ENCODE peak calls at places on chromosome 20, in five cellular contexts. One of them, this sample, is unnamed.

GRCh38 chr20:53494753-53495152 is 98.9 kb downstream of the ZNF217 start:
- DNase-seq in colonic mucosa: no peak
- DNase-seq in heart right ventricle: no peak
- DNase-seq in CD4-positive, alpha-beta memory T cell: no peak
- DNase-seq in fibroblast of lung: no peak
- DNase-seq in this sample: no peak

GRCh38 chr20:25525857-25526256 is 59.5 kb downstream of the NINL start:
- DNase-seq in colonic mucosa: no peak
- DNase-seq in heart right ventricle: no peak
- DNase-seq in CD4-positive, alpha-beta memory T cell: no peak
- DNase-seq in fibroblast of lung: peak
- DNase-seq in this sample: no peak

GRCh38 chr20:3749689-3750639 is 17.5 kb downstream of the HSPA12B start:
- DNase-seq in heart right ventricle: no peak
- DNase-seq in fibroblast of lung: peak
- DNase-seq in colonic mucosa: no peak
- DNase-seq in CD4-positive, alpha-beta memory T cell: no peak
- DNase-seq in this sample: no peak

GRCh38 chr20:46199198-46199597 is 81.1 kb downstream of the CD40 start:
- DNase-seq in heart right ventricle: no peak
- DNase-seq in colonic mucosa: no peak
- DNase-seq in CD4-positive, alpha-beta memory T cell: no peak
- DNase-seq in fibroblast of lung: no peak
- DNase-seq in this sample: no peak

GRCh38 chr20:58709013-58709702 is 16.6 kb downstream of the NPEPL1 start:
- DNase-seq in heart right ventricle: no peak
- DNase-seq in fibroblast of lung: no peak
- DNase-seq in colonic mucosa: peak
- DNase-seq in CD4-positive, alpha-beta memory T cell: no peak
- DNase-seq in this sample: no peak

GRCh38 chr20:45911486-45912343 is at the start of gene PLTP:
- DNase-seq in CD4-positive, alpha-beta memory T cell: peak
- DNase-seq in fibroblast of lung: peak
- DNase-seq in heart right ventricle: peak
- DNase-seq in colonic mucosa: peak
- DNase-seq in this sample: peak

GRCh38 chr20:2741463-2741862 is 48.9 kb downstream of the EBF4 start:
- DNase-seq in colonic mucosa: no peak
- DNase-seq in heart right ventricle: no peak
- DNase-seq in fibroblast of lung: no peak
- DNase-seq in CD4-positive, alpha-beta memory T cell: peak
- DNase-seq in this sample: no peak

GRCh38 chr20:25278636-25279361 is 30.9 kb downstream of the PYGB start:
- DNase-seq in CD4-positive, alpha-beta memory T cell: no peak
- DNase-seq in heart right ventricle: no peak
- DNase-seq in fibroblast of lung: no peak
- DNase-seq in colonic mucosa: no peak
- DNase-seq in this sample: no peak

GRCh38 chr20:62489186-62489939 is 13.6 kb upstream of the GATA5 start:
- DNase-seq in heart right ventricle: no peak
- DNase-seq in fibroblast of lung: peak
- DNase-seq in colonic mucosa: no peak
- DNase-seq in CD4-positive, alpha-beta memory T cell: no peak
- DNase-seq in this sample: no peak

DNA sequence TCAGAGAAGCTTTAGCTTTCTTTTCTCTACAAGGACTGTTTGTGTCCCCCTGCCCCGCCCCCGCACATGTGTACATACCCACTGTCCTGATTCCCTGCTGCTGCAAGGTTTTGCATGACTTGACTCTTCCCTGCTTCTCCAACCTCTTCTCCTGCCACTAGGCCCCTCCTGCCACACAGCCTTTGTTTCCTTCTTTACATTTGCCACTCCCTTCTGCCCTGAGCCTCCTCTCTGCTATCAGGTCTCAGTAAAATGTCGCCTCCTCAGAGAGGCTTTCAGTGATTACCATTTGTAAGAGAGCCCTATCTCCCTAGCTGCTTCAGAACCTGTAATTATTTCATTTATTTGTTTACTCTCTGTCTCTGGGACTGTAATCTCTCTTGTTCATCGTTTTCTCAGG is 56.4 kb upstream of the VSTM2L start:
- DNase-seq in colonic mucosa: no peak
- DNase-seq in fibroblast of lung: no peak
- DNase-seq in heart right ventricle: no peak
- DNase-seq in CD4-positive, alpha-beta memory T cell: no peak
- DNase-seq in this sample: no peak
- H3K27ac ChIP-seq in colonic mucosa: no peak
- H3K27ac ChIP-seq in fibroblast of lung: no peak
- H3K27ac ChIP-seq in heart right ventricle: no peak
- H3K27ac ChIP-seq in CD4-positive, alpha-beta memory T cell: no peak
- H3K27ac ChIP-seq in this sample: no peak

DNA sequence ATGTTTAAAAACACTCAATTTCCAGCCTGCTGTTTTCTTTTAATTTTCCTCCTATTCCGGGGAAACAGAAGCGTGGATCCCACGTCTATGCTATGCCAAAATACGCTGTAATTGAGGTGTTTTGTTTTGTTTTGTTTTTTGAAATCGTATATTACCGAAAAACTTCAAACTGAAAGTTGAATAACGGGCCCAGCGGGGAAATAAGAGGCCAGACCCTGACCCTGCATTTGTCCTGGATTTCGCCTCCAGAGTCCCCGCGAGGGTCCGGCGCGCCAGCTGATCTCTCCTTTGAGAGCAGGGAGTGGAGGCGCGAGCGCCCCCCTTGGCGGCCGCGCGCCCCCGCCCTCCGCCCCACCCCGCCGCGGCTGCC is 335 bp upstream of the BMP2 start:
- DNase-seq in colonic mucosa: no peak
- DNase-seq in heart right ventricle: no peak
- DNase-seq in fibroblast of lung: no peak
- DNase-seq in CD4-positive, alpha-beta memory T cell: no peak
- DNase-seq in this sample: no peak
- H3K27ac ChIP-seq in colonic mucosa: peak
- H3K27ac ChIP-seq in heart right ventricle: peak
- H3K27ac ChIP-seq in fibroblast of lung: no peak
- H3K27ac ChIP-seq in CD4-positive, alpha-beta memory T cell: no peak
- H3K27ac ChIP-seq in this sample: no peak

GRCh38 chr20:14859627-14860026 is 522.2 kb upstream of the FLRT3 start:
- DNase-seq in fibroblast of lung: no peak
- DNase-seq in colonic mucosa: no peak
- DNase-seq in heart right ventricle: no peak
- DNase-seq in CD4-positive, alpha-beta memory T cell: no peak
- DNase-seq in this sample: no peak
- H3K27ac ChIP-seq in fibroblast of lung: no peak
- H3K27ac ChIP-seq in colonic mucosa: no peak
- H3K27ac ChIP-seq in heart right ventricle: no peak
- H3K27ac ChIP-seq in CD4-positive, alpha-beta memory T cell: no peak
- H3K27ac ChIP-seq in this sample: no peak

DNA sequence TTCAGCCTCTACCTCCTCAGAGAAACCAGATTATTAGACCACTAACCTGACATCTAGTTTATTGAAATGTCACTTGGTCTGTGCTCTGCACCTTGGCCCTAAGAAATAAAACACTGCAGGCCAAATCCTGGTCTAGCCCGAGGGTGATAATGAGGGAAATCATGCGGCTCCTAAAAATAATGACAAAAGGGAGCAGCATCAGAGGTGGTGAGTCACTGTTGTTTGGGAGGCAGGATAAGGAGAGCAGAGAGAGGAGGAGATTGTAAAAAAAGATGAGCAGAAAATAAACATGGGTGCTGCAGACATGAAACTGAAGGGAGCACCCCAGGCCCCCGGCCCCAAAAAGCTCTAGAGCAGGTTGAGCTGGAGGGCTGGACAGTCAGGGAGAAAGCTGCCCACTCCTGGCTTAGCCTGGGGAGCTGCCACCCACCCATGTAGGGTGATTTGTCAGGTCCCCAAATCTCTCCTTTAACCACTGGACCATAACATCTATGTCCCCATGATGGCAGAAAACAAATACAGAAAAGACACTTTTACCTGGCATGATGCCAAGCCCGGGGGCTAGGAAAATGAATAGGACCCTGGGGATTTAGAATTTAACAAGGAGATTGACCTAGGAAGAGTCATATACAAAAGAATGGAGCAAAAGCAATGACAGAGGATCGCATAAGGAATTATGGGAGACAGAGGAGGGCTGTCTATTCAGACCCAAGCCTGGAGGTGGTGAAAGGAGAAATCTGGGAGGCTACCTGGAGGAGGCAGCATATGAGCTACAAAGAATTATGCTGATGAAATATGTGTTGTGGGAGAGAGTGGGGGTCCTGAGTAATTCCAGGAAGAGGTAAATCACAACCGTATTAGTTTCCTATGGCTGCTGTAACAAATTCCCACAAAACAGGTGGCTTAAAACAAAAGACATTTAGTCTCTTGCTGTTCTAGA is 103.7 kb downstream of the SNAP25 start:
- DNase-seq in CD4-positive, alpha-beta memory T cell: no peak
- DNase-seq in colonic mucosa: no peak
- DNase-seq in heart right ventricle: no peak
- DNase-seq in fibroblast of lung: peak
- DNase-seq in this sample: no peak
- H3K27ac ChIP-seq in CD4-positive, alpha-beta memory T cell: no peak
- H3K27ac ChIP-seq in colonic mucosa: no peak
- H3K27ac ChIP-seq in heart right ventricle: no peak
- H3K27ac ChIP-seq in fibroblast of lung: no peak
- H3K27ac ChIP-seq in this sample: no peak

DNA sequence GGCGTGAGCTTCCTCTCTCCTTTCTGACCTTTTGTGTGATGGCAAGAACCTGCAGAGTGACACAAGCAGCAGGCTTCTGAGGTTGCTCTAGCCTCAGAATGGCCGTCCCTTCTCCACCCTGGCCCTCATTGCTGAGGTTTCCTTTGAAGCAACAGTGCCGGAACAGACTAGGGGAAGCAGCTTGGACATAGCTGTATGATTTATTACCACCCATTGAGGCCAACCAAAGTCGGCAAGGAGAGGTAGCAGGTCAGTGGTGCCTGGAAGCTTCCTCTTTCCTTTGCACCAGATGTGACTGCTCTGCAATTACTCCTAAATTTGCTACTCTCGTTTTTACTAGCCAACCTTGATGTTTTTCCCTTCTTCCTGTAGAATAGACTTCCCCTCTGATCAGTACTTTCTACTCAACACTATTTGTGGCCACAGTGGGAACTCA is 31.4 kb downstream of the PTPN1 start:
- DNase-seq in fibroblast of lung: no peak
- DNase-seq in heart right ventricle: no peak
- DNase-seq in colonic mucosa: no peak
- DNase-seq in CD4-positive, alpha-beta memory T cell: no peak
- DNase-seq in this sample: no peak
- H3K27ac ChIP-seq in fibroblast of lung: peak
- H3K27ac ChIP-seq in heart right ventricle: peak
- H3K27ac ChIP-seq in colonic mucosa: no peak
- H3K27ac ChIP-seq in CD4-positive, alpha-beta memory T cell: no peak
- H3K27ac ChIP-seq in this sample: no peak

DNA sequence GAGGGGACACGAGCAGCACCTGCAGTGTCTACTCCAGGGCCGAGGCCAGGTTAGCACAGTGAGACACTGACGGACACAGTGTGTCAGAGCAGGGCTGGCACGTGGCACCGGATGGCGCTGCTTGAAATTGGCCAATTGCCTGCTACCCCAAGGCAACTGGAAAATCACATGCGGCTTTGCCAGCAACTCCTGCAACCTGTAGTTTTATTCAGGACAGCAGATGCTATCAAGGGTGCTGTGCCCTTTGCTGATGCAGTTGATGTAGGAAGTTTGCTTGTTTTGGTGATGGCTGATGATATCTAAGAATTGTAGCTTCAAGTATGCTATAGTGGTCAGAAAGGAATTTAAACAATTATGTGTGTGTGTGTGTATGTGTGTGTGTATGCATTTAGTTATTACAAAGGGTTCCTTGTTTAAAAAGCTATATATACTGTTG is 25.9 kb downstream of the RIN2 start:
- DNase-seq in fibroblast of lung: peak
- DNase-seq in heart right ventricle: no peak
- DNase-seq in CD4-positive, alpha-beta memory T cell: no peak
- DNase-seq in colonic mucosa: no peak
- DNase-seq in this sample: no peak
- H3K27ac ChIP-seq in fibroblast of lung: peak
- H3K27ac ChIP-seq in heart right ventricle: peak
- H3K27ac ChIP-seq in CD4-positive, alpha-beta memory T cell: no peak
- H3K27ac ChIP-seq in colonic mucosa: peak
- H3K27ac ChIP-seq in this sample: no peak

DNA sequence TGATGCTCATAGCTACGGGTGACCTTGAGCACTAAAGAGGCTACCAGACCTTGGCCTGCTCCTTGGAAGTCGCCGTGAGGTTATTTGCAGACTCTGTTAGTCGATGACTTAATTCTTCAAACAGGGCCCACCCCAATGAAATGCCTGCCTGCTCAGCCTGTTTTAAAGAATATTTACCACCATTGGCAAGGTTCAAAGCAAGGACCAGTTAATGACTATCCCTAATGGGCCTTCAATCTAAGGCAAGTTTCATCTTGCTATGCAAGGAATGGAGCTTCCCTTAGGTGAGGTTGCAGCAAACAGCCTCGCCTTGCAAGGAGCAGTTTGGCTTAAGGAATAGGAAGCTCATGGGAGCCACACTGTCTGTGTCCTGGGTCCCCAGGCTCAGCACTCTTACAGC is 22.9 kb upstream of the SPO11 start:
- DNase-seq in fibroblast of lung: no peak
- DNase-seq in heart right ventricle: no peak
- DNase-seq in colonic mucosa: no peak
- DNase-seq in CD4-positive, alpha-beta memory T cell: no peak
- DNase-seq in this sample: no peak
- H3K27ac ChIP-seq in fibroblast of lung: no peak
- H3K27ac ChIP-seq in heart right ventricle: no peak
- H3K27ac ChIP-seq in colonic mucosa: no peak
- H3K27ac ChIP-seq in CD4-positive, alpha-beta memory T cell: no peak
- H3K27ac ChIP-seq in this sample: no peak

This sample was measured in DND-41.